ENCODE peak calls at places on chromosomes 1 and 21, in six cellular contexts. K, G, O, F, B and W are unnamed samples.
A peak's percentile ranks its signal among the peaks of the same experiment; 100 is the strongest.

GRCh38 chr1:77900687-77901293 is 12.4 kb downstream of the NEXN start:
- DNase-seq in K (peak; percentile 72), G (peak; percentile 75), O (peak; percentile 30), F (no peak), B (peak; percentile 21), W (peak; percentile 69)

GRCh38 chr1:239432255-239432654 is 45.9 kb downstream of the CHRM3 start:
- DNase-seq in K (no peak), G (no peak), O (no peak), F (no peak), B (no peak), W (no peak)

GRCh38 chr1:230366504-230366915 is 59.6 kb downstream of the PGBD5 start:
- DNase-seq in K (no peak), G (no peak), O (no peak), F (no peak), B (no peak), W (no peak)

GRCh38 chr1:93712741-93713140 is 31.1 kb upstream of the BCAR3 start:
- DNase-seq in K (no peak), G (no peak), O (no peak), F (no peak), B (no peak), W (no peak)

GRCh38 chr1:192805832-192806323 is 3.0 kb upstream of the RGS2 start:
- DNase-seq in K (peak; percentile 87), G (peak; percentile 90), O (peak; percentile 83), F (no peak), B (no peak), W (peak; percentile 94)

GRCh38 chr1:28910379-28911125 is 3.8 kb upstream of the EPB41 start:
- DNase-seq in K (no peak), G (no peak), O (no peak), F (no peak), B (no peak), W (no peak)

GRCh38 chr1:30684881-30685795 is 38.2 kb downstream of the MATN1 start:
- DNase-seq in K (no peak), G (no peak), O (no peak), F (no peak), B (peak; percentile 90), W (no peak)

GRCh38 chr1:168636642-168637111 is 60.3 kb downstream of the XCL1 start:
- DNase-seq in K (peak; percentile 56), G (peak; percentile 68), O (peak; percentile 87), F (peak; percentile 85), B (no peak), W (peak; percentile 86)

GRCh38 chr1:173190101-173190895 is 16.8 kb downstream of the TNFSF4 start:
- DNase-seq in K (peak; percentile 81), G (peak; percentile 86), O (peak; percentile 100), F (peak; percentile 68), B (no peak), W (peak; percentile 77)

GRCh38 chr1:184701821-184702220 is 52.8 kb downstream of the EDEM3 start:
- DNase-seq in K (no peak), G (no peak), O (no peak), F (no peak), B (no peak), W (no peak)

GRCh38 chr1:168794057-168794456 is 65.1 kb upstream of the DPT start:
- DNase-seq in K (no peak), G (no peak), O (no peak), F (no peak), B (no peak), W (no peak)

GRCh38 chr1:154861607-154862094 is 8.4 kb downstream of the KCNN3 start:
- DNase-seq in K (peak; percentile 25), G (peak; percentile 71), O (no peak), F (peak; percentile 95), B (no peak), W (peak; percentile 49)

GRCh38 chr1:230394134-230394533 is 32.0 kb downstream of the PGBD5 start:
- DNase-seq in K (no peak), G (no peak), O (no peak), F (no peak), B (no peak), W (no peak)

GRCh38 chr1:236039736-236040670 is 24.9 kb downstream of the NID1 start:
- DNase-seq in K (peak; percentile 64), G (peak; percentile 98), O (no peak), F (peak; percentile 67), B (no peak), W (peak; percentile 57)

DNA sequence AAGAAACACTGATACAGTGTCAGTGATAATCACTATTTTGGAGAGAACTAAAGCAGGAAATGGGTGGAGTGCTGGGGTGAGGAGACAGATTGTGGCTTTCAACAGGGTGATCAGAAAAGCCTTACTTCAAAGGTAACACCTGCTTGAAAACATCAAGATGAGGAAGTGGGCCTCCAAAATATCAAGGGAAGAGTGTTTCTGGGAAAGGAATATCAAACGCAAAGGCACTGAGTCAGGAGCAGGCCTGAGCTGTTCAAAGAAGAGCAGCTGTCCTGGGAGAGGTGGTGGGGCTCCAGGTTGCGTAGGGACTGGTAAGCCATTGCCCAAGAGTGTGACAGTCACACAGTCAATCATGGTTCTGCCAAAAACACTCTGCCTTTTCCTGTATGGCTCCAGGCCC is 47.1 kb upstream of the ATP1A1 start:
- DNase-seq in K (no peak), G (no peak), O (no peak), F (peak; percentile 46), B (no peak), W (no peak)
- H3K4me3 ChIP-seq in K (no peak overlapping the region), G (no peak overlapping the region), O (no peak overlapping the region), F (no peak overlapping the region), B (no peak overlapping the region), W (no peak overlapping the region)

GRCh38 chr1:84603941-84604830 is 29.9 kb upstream of the CTBS start:
- DNase-seq in K (peak; percentile 83), G (peak; percentile 60), O (no peak), F (peak; percentile 50), B (peak; percentile 49), W (peak; percentile 93)
- TF ChIP-seq CTCF in K (peak; percentile 46), G (peak; percentile 69), O (no peak), F (peak; percentile 52), B (peak; percentile 87), W (peak; percentile 83)

GRCh38 chr1:228216371-228217320 is 8.8 kb downstream of the OBSCN start:
- DNase-seq in K (no peak), G (no peak), O (no peak), F (peak; percentile 85), B (no peak), W (no peak)
- H3K4me3 ChIP-seq in K (no peak overlapping the region), G (no peak overlapping the region), O (no peak overlapping the region), F (no peak overlapping the region), B (no peak overlapping the region), W (no peak overlapping the region)

DNA sequence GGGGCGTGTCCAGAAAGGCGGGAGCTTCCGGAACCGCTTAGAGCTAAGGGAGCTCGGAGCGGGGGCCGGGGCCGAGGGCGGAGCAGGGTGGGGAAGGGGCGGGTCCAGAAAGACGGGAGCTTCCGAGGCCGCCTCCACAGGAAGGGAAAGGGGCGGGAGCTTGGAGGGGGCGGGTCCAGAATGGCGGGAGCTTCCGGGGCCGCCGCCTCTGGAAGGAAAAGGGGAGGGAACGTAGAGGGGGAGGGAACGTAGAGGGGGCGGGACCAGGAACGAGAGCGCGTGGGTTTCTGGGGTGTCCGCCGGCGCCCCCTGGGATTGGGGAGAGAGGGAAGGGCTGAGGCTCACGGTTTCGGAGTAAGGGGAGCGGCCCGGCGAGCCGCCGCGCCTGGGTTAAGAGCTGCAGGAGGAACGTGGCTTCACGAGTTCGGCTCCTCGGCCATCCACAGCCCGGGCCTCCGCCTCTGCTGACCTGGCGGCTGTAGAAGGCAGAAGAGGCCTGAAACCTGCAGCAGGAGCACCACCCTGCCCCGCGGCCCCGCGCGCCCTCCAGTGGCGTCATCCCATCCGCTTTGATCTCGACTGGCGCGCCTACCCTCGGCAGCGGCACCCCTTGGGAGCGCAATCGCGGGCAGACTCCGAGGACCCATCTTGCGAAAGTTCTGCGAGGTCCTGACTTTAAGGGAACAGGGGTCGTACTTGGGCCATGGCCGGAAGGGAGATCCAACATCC is 22.9 kb upstream of the HPDL start:
- DNase-seq in K (peak; percentile 99), G (peak; percentile 97), O (peak; percentile 61), F (peak; percentile 99), B (peak; percentile 91), W (peak; percentile 97)
- TF ChIP-seq CTCF in K (peak; percentile 65), G (peak; percentile 48), O (peak; percentile 69), F (peak; percentile 75), B (peak; percentile 61), W (peak; percentile 58)

GRCh38 chr21:41675574-41675973 is 91.3 kb downstream of the RIPK4 start:
- DNase-seq in K (no peak), G (no peak), O (no peak), F (no peak), B (no peak), W (no peak)
- H3K4me3 ChIP-seq in K (no peak overlapping the region), G (no peak overlapping the region), O (no peak overlapping the region), F (no peak overlapping the region), B (no peak overlapping the region), W (no peak overlapping the region)

GRCh38 chr1:41515778-41516167 is 31.3 kb upstream of the EDN2 start:
- DNase-seq in K (no peak), G (no peak), O (no peak), F (no peak), B (no peak), W (no peak)
- TF ChIP-seq CTCF in K (no peak), G (no peak), O (no peak), F (no peak), B (no peak), W (no peak)